ENCODE peak calls at places on chromosomes 11 and 22, in four cellular contexts. One of them, this sample, is unnamed.

GRCh38 chr22:17106785-17107546 is 14.2 kb downstream of the TMEM121B start:
- DNase-seq in stimulated activated CD4-positive, alpha-beta T cell treated with anti-CD3 and anti-CD28 coated beads, Interleukin-1b, Interleukin-23, amount 100 ng/mL, for 48 hours: no peak
- DNase-seq in progenitor cell of endocrine pancreas: no peak
- DNase-seq in neural crest cell: no peak
- DNase-seq in this sample: no peak

GRCh38 chr11:60948251-60948650 is 3.7 kb downstream of the SLC15A3 start:
- DNase-seq in neural crest cell: no peak
- DNase-seq in stimulated activated CD4-positive, alpha-beta T cell treated with anti-CD3 and anti-CD28 coated beads, Interleukin-1b, Interleukin-23, amount 100 ng/mL, for 48 hours: no peak
- DNase-seq in progenitor cell of endocrine pancreas: no peak
- DNase-seq in this sample: no peak

GRCh38 chr22:19178659-19179471 is at the start of gene SLC25A1:
- DNase-seq in neural crest cell: peak; percentile 86
- DNase-seq in progenitor cell of endocrine pancreas: peak; percentile 89
- DNase-seq in stimulated activated CD4-positive, alpha-beta T cell treated with anti-CD3 and anti-CD28 coated beads, Interleukin-1b, Interleukin-23, amount 100 ng/mL, for 48 hours: peak; percentile 86
- DNase-seq in this sample: peak; percentile 90

GRCh38 chr11:45585205-45585604 is 80.2 kb downstream of the CHST1 start:
- DNase-seq in stimulated activated CD4-positive, alpha-beta T cell treated with anti-CD3 and anti-CD28 coated beads, Interleukin-1b, Interleukin-23, amount 100 ng/mL, for 48 hours: no peak
- DNase-seq in neural crest cell: no peak
- DNase-seq in progenitor cell of endocrine pancreas: no peak
- DNase-seq in this sample: no peak

GRCh38 chr11:2671748-2672147 is 28.0 kb downstream of the KCNQ1OT1 start:
- DNase-seq in stimulated activated CD4-positive, alpha-beta T cell treated with anti-CD3 and anti-CD28 coated beads, Interleukin-1b, Interleukin-23, amount 100 ng/mL, for 48 hours: no peak
- DNase-seq in progenitor cell of endocrine pancreas: peak; percentile 4
- DNase-seq in neural crest cell: no peak
- DNase-seq in this sample: no peak

GRCh38 chr11:2541881-2542361 is 97.1 kb downstream of the KCNQ1 start:
- DNase-seq in neural crest cell: no peak
- DNase-seq in progenitor cell of endocrine pancreas: no peak
- DNase-seq in stimulated activated CD4-positive, alpha-beta T cell treated with anti-CD3 and anti-CD28 coated beads, Interleukin-1b, Interleukin-23, amount 100 ng/mL, for 48 hours: no peak
- DNase-seq in this sample: no peak

GRCh38 chr11:116727990-116728389 is 44.8 kb downstream of the BUD13 start:
- DNase-seq in progenitor cell of endocrine pancreas: no peak
- DNase-seq in stimulated activated CD4-positive, alpha-beta T cell treated with anti-CD3 and anti-CD28 coated beads, Interleukin-1b, Interleukin-23, amount 100 ng/mL, for 48 hours: no peak
- DNase-seq in neural crest cell: no peak
- DNase-seq in this sample: no peak

GRCh38 chr11:1931791-1932480 is 12.4 kb downstream of the TNNT3 start:
- DNase-seq in progenitor cell of endocrine pancreas: no peak
- DNase-seq in stimulated activated CD4-positive, alpha-beta T cell treated with anti-CD3 and anti-CD28 coated beads, Interleukin-1b, Interleukin-23, amount 100 ng/mL, for 48 hours: no peak
- DNase-seq in neural crest cell: no peak
- DNase-seq in this sample: no peak

GRCh38 chr22:39765029-39765428 is 128.5 kb downstream of the ENTHD1 start:
- DNase-seq in neural crest cell: no peak
- DNase-seq in stimulated activated CD4-positive, alpha-beta T cell treated with anti-CD3 and anti-CD28 coated beads, Interleukin-1b, Interleukin-23, amount 100 ng/mL, for 48 hours: no peak
- DNase-seq in progenitor cell of endocrine pancreas: no peak
- DNase-seq in this sample: no peak

GRCh38 chr22:45320326-45320976 is 10.7 kb downstream of the FAM118A start:
- DNase-seq in stimulated activated CD4-positive, alpha-beta T cell treated with anti-CD3 and anti-CD28 coated beads, Interleukin-1b, Interleukin-23, amount 100 ng/mL, for 48 hours: no peak
- DNase-seq in progenitor cell of endocrine pancreas: no peak
- DNase-seq in neural crest cell: no peak
- DNase-seq in this sample: no peak

GRCh38 chr11:72838691-72839305 is 24.6 kb downstream of the ATG16L2 start:
- DNase-seq in progenitor cell of endocrine pancreas: no peak
- DNase-seq in neural crest cell: no peak
- DNase-seq in stimulated activated CD4-positive, alpha-beta T cell treated with anti-CD3 and anti-CD28 coated beads, Interleukin-1b, Interleukin-23, amount 100 ng/mL, for 48 hours: no peak
- DNase-seq in this sample: no peak

GRCh38 chr22:42397332-42398246 is 34.6 kb downstream of the NFAM1 start:
- DNase-seq in stimulated activated CD4-positive, alpha-beta T cell treated with anti-CD3 and anti-CD28 coated beads, Interleukin-1b, Interleukin-23, amount 100 ng/mL, for 48 hours: no peak
- DNase-seq in progenitor cell of endocrine pancreas: no peak
- DNase-seq in neural crest cell: no peak
- DNase-seq in this sample: no peak

This sample was measured in neuronal stem cell.